ENCODE peak calls at places on chromosomes 11 and 22, in seven cellular contexts. One of them, this sample, is unnamed.
A peak's percentile ranks its signal among the peaks of the same experiment; 100 is the strongest.

GRCh38 chr22:36453266-36453607 is 28.2 kb downstream of the TXN2 start:
- DNase-seq in T-helper 17 cell: no peak
- DNase-seq in A549: no peak
- DNase-seq in HAP-1: no peak
- DNase-seq in amniotic stem cell: no peak
- DNase-seq in COR-L47: no peak
- DNase-seq in lung microvascular endothelial cell: no peak
- DNase-seq in this sample: no peak

GRCh38 chr11:61947486-61948210 is 2.5 kb upstream of the BEST1 start:
- DNase-seq in T-helper 17 cell: peak; percentile 62
- DNase-seq in A549: peak; percentile 89
- DNase-seq in HAP-1: peak; percentile 88
- DNase-seq in amniotic stem cell: peak; percentile 77
- DNase-seq in COR-L47: peak; percentile 71
- DNase-seq in lung microvascular endothelial cell: peak; percentile 77
- DNase-seq in this sample: peak; percentile 69

GRCh38 chr11:119907122-119907933 is 178.3 kb upstream of the NECTIN1 start:
- DNase-seq in T-helper 17 cell: no peak
- DNase-seq in A549: no peak
- DNase-seq in HAP-1: no peak
- DNase-seq in amniotic stem cell: no peak
- DNase-seq in COR-L47: no peak
- DNase-seq in lung microvascular endothelial cell: no peak
- DNase-seq in this sample: no peak

GRCh38 chr11:536841-537621 is at the start of gene LRRC56:
- DNase-seq in T-helper 17 cell: peak; percentile 85
- DNase-seq in A549: peak; percentile 49
- DNase-seq in HAP-1: peak; percentile 65
- DNase-seq in amniotic stem cell: peak; percentile 17
- DNase-seq in COR-L47: peak; percentile 69
- DNase-seq in lung microvascular endothelial cell: peak; percentile 67
- DNase-seq in this sample: no peak

GRCh38 chr11:20555783-20556182 is 43.6 kb upstream of the SLC6A5 start:
- DNase-seq in T-helper 17 cell: no peak
- DNase-seq in A549: no peak
- DNase-seq in HAP-1: no peak
- DNase-seq in amniotic stem cell: no peak
- DNase-seq in COR-L47: no peak
- DNase-seq in lung microvascular endothelial cell: no peak
- DNase-seq in this sample: no peak

GRCh38 chr11:72191961-72192381 is at the start of gene FOLR1:
- DNase-seq in T-helper 17 cell: no peak
- DNase-seq in A549: no peak
- DNase-seq in HAP-1: peak; percentile 74
- DNase-seq in amniotic stem cell: no peak
- DNase-seq in COR-L47: no peak
- DNase-seq in lung microvascular endothelial cell: no peak
- DNase-seq in this sample: no peak

GRCh38 chr11:416757-417621 is 2.2 kb upstream of the SIGIRR start:
- DNase-seq in T-helper 17 cell: peak; percentile 35
- DNase-seq in A549: no peak
- DNase-seq in HAP-1: no peak
- DNase-seq in amniotic stem cell: no peak
- DNase-seq in COR-L47: peak; percentile 42
- DNase-seq in lung microvascular endothelial cell: peak; percentile 45
- DNase-seq in this sample: peak; percentile 81

GRCh38 chr11:45722144-45722543 is 56.7 kb upstream of the CHST1 start:
- DNase-seq in T-helper 17 cell: no peak
- DNase-seq in A549: no peak
- DNase-seq in HAP-1: no peak
- DNase-seq in amniotic stem cell: no peak
- DNase-seq in COR-L47: no peak
- DNase-seq in lung microvascular endothelial cell: no peak
- DNase-seq in this sample: no peak

GRCh38 chr11:69239320-69240040 is 54.5 kb upstream of the MYEOV start:
- DNase-seq in T-helper 17 cell: no peak
- DNase-seq in A549: no peak
- DNase-seq in HAP-1: no peak
- DNase-seq in amniotic stem cell: no peak
- DNase-seq in COR-L47: no peak
- DNase-seq in lung microvascular endothelial cell: no peak
- DNase-seq in this sample: no peak

GRCh38 chr22:17443413-17444203 is 74.3 kb downstream of the CECR2 start:
- DNase-seq in T-helper 17 cell: no peak
- DNase-seq in A549: no peak
- DNase-seq in HAP-1: no peak
- DNase-seq in amniotic stem cell: no peak
- DNase-seq in COR-L47: no peak
- DNase-seq in lung microvascular endothelial cell: peak; percentile 2
- DNase-seq in this sample: no peak

GRCh38 chr11:120337133-120337895 is 1.1 kb downstream of the ARHGEF12 start:
- DNase-seq in T-helper 17 cell: no peak
- DNase-seq in A549: no peak
- DNase-seq in HAP-1: peak; percentile 39
- DNase-seq in amniotic stem cell: no peak
- DNase-seq in COR-L47: no peak
- DNase-seq in lung microvascular endothelial cell: peak; percentile 61
- DNase-seq in this sample: peak; percentile 36

GRCh38 chr22:37021710-37022482 is 2.4 kb downstream of the MPST start:
- DNase-seq in T-helper 17 cell: peak; percentile 53
- DNase-seq in A549: no peak
- DNase-seq in HAP-1: peak; percentile 57
- DNase-seq in amniotic stem cell: no peak
- DNase-seq in COR-L47: no peak
- DNase-seq in lung microvascular endothelial cell: peak; percentile 62
- DNase-seq in this sample: peak; percentile 7

GRCh38 chr11:34114014-34114413 is 8.6 kb downstream of the NAT10 start:
- DNase-seq in T-helper 17 cell: no peak
- DNase-seq in A549: no peak
- DNase-seq in HAP-1: no peak
- DNase-seq in amniotic stem cell: no peak
- DNase-seq in COR-L47: no peak
- DNase-seq in lung microvascular endothelial cell: no peak
- DNase-seq in this sample: no peak

GRCh38 chr11:58561394-58562102 is 14.1 kb downstream of the LPXN start:
- DNase-seq in T-helper 17 cell: no peak
- DNase-seq in A549: no peak
- DNase-seq in HAP-1: no peak
- DNase-seq in amniotic stem cell: no peak
- DNase-seq in COR-L47: no peak
- DNase-seq in lung microvascular endothelial cell: no peak
- DNase-seq in this sample: no peak

GRCh38 chr11:13189561-13190435 is 87.8 kb upstream of the BMAL1 start:
- DNase-seq in T-helper 17 cell: no peak
- DNase-seq in A549: no peak
- DNase-seq in HAP-1: no peak
- DNase-seq in amniotic stem cell: no peak
- DNase-seq in COR-L47: no peak
- DNase-seq in lung microvascular endothelial cell: no peak
- DNase-seq in this sample: no peak

GRCh38 chr22:46897246-46897623 is 134.8 kb downstream of the TBC1D22A start:
- DNase-seq in T-helper 17 cell: no peak
- DNase-seq in A549: no peak
- DNase-seq in HAP-1: no peak
- DNase-seq in amniotic stem cell: no peak
- DNase-seq in COR-L47: no peak
- DNase-seq in lung microvascular endothelial cell: no peak
- DNase-seq in this sample: no peak

GRCh38 chr11:47441421-47441820 is 7.5 kb downstream of the RAPSN start:
- DNase-seq in T-helper 17 cell: no peak
- DNase-seq in A549: no peak
- DNase-seq in HAP-1: no peak
- DNase-seq in amniotic stem cell: no peak
- DNase-seq in COR-L47: no peak
- DNase-seq in lung microvascular endothelial cell: no peak
- DNase-seq in this sample: no peak

GRCh38 chr11:102971766-102972165 is 16.2 kb upstream of the MMP13 start:
- DNase-seq in T-helper 17 cell: no peak
- DNase-seq in A549: no peak
- DNase-seq in HAP-1: no peak
- DNase-seq in amniotic stem cell: no peak
- DNase-seq in COR-L47: no peak
- DNase-seq in lung microvascular endothelial cell: no peak
- DNase-seq in this sample: no peak

GRCh38 chr11:114440121-114440860 is 1.0 kb downstream of the REXO2 start:
- DNase-seq in T-helper 17 cell: no peak
- DNase-seq in A549: no peak
- DNase-seq in HAP-1: no peak
- DNase-seq in amniotic stem cell: peak; percentile 28
- DNase-seq in COR-L47: no peak
- DNase-seq in lung microvascular endothelial cell: peak; percentile 17
- DNase-seq in this sample: no peak

GRCh38 chr22:44365832-44366231 is 53.1 kb upstream of the SHISAL1 start:
- DNase-seq in T-helper 17 cell: no peak
- DNase-seq in A549: no peak
- DNase-seq in HAP-1: no peak
- DNase-seq in amniotic stem cell: no peak
- DNase-seq in COR-L47: no peak
- DNase-seq in lung microvascular endothelial cell: no peak
- DNase-seq in this sample: no peak

GRCh38 chr11:2541881-2542361 is 97.1 kb downstream of the KCNQ1 start:
- DNase-seq in T-helper 17 cell: no peak
- DNase-seq in A549: no peak
- DNase-seq in HAP-1: no peak
- DNase-seq in amniotic stem cell: no peak
- DNase-seq in COR-L47: no peak
- DNase-seq in lung microvascular endothelial cell: no peak
- DNase-seq in this sample: no peak

GRCh38 chr11:36425593-36426206 is 84.4 kb downstream of the TRAF6 start:
- DNase-seq in T-helper 17 cell: no peak
- DNase-seq in A549: no peak
- DNase-seq in HAP-1: no peak
- DNase-seq in amniotic stem cell: no peak
- DNase-seq in COR-L47: no peak
- DNase-seq in lung microvascular endothelial cell: no peak
- DNase-seq in this sample: no peak

GRCh38 chr11:69437001-69437875 is 44.2 kb upstream of the LINC01488 start:
- DNase-seq in T-helper 17 cell: no peak
- DNase-seq in A549: peak; percentile 71
- DNase-seq in HAP-1: peak; percentile 29
- DNase-seq in amniotic stem cell: no peak
- DNase-seq in COR-L47: no peak
- DNase-seq in lung microvascular endothelial cell: no peak
- DNase-seq in this sample: no peak

GRCh38 chr11:134664447-134664846 is 252.4 kb upstream of the B3GAT1 start:
- DNase-seq in T-helper 17 cell: no peak
- DNase-seq in A549: no peak
- DNase-seq in HAP-1: no peak
- DNase-seq in amniotic stem cell: no peak
- DNase-seq in COR-L47: no peak
- DNase-seq in lung microvascular endothelial cell: no peak
- DNase-seq in this sample: no peak